ENCODE peak calls at places on chromosomes 16 and 17, in four cellular contexts. M is CD8-positive, alpha-beta T cell; B is H1; G is mesothelial cell of epicardium. H is an unnamed sample.

GRCh38 chr16:19438739-19439138 is 21.1 kb downstream of the TMC5 start:
- DNase-seq in B (no peak), G (no peak), M (no peak), H (no peak)

GRCh38 chr16:89782489-89782888 is 34.0 kb downstream of the FANCA start:
- DNase-seq in B (no peak), M (no peak), G (no peak), H (no peak)

GRCh38 chr17:343211-343610 is 9.4 kb downstream of the RPH3AL start:
- DNase-seq in B (no peak), M (no peak), G (no peak), H (no peak)

GRCh38 chr16:56606688-56607618 is 1.4 kb upstream of the MT2A start:
- DNase-seq in M (peak), G (no peak), B (no peak), H (no peak)

GRCh38 chr16:12576878-12577277 is 226.8 kb downstream of the CPPED1 start:
- DNase-seq in G (no peak), M (no peak), B (no peak), H (no peak)

GRCh38 chr17:47917581-47917980 is 21.5 kb downstream of the SP2 start:
- DNase-seq in M (no peak), G (no peak), B (no peak), H (no peak)

GRCh38 chr17:34167359-34167758 is 87.7 kb upstream of the CCL2 start:
- DNase-seq in B (no peak), M (no peak), G (no peak), H (no peak)

GRCh38 chr17:38451030-38451839 is 23.0 kb downstream of the ARHGAP23 start:
- DNase-seq in G (peak), B (peak), M (no peak), H (no peak)

GRCh38 chr16:22262460-22262859 is 34.7 kb upstream of the POLR3E start:
- DNase-seq in G (no peak), B (no peak), M (no peak), H (no peak)

GRCh38 chr17:32921013-32921412 is 6.9 kb upstream of the TMEM98 start:
- DNase-seq in B (no peak), G (no peak), M (no peak), H (no peak)

GRCh38 chr17:43169561-43170139 is 1.4 kb upstream of the NBR1 start:
- DNase-seq in B (no peak), G (peak), M (no peak), H (peak)

GRCh38 chr17:43175213-43176118 is 4.5 kb downstream of the NBR1 start:
- DNase-seq in G (no peak), M (no peak), B (no peak), H (no peak)

GRCh38 chr17:43170140-43170765 is 761 bp upstream of the NBR1 start:
- DNase-seq in G (peak), M (peak), B (peak), H (peak)

GRCh38 chr17:43171761-43172487 is 910 bp downstream of the NBR1 start:
- DNase-seq in B (no peak), G (no peak), M (no peak), H (no peak)

GRCh38 chr17:43170766-43171681 is at the start of gene NBR1:
- DNase-seq in M (peak), G (peak), B (peak), H (peak)
- TF ChIP-seq CTCF in M (no peak), G (no peak), B (peak), H (peak)

DNA sequence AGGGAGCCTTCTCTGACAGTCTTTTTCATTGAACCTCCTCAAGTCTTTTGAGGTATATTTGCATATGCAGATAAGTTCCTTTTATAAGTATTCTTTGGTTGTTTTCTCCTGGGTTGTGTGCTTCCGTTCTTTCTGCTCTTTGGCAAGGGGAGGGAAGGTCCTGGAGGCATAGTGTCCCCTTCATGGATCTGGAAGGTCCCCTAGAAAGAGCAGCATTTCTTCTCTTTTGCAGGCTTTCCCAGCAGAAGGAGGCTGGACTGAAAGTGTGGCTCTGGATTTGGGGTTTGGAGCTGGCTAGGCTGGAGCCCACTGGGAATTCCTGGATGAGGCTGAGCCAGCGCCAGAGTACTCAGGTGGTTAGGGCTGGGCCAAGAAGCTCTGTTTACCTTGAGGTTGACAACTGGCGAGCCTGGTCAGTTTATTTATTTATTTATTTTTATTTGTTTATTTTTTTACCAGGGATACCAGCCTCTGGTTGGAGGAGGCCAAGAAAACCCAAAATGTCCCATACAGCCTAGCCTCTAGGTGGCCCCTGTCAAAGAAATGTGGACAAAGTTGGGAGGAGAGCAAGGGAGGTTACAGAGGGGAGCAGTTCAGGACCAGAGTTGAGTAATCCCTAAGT is 5.4 kb upstream of the TOP2A start:
- DNase-seq in B (no peak), G (no peak), M (no peak), H (no peak)
- TF ChIP-seq CTCF in B (peak), G (no peak), M (no peak), H (no peak)

DNA sequence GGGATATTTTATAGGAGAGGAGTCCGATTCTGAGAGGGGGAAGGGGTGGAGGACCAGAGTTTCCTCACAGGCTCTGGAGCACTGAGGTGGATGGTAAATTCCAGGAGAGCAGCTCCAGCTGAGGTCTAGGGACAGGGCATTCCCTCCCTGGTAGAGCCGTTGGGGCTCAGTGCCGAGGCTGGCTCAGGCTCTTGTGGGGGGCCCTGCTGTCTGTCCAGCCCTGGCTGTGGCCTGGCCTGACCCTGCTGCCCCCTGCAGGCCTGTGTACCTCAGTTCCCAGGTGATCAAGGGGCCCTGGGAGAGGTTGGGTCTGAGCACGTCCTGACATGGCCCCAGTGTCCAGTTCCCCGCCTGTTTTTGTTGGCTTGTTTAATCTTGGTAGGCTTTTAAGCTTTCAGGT is 16.8 kb downstream of the ZNF750 start:
- DNase-seq in G (no peak), B (no peak), M (no peak), H (no peak)
- TF ChIP-seq CTCF in G (no peak), B (peak), M (no peak), H (peak)

GRCh38 chr16:63789603-63790002 is 1332.3 kb downstream of the CDH11 start:
- DNase-seq in B (no peak), G (no peak), M (no peak), H (no peak)
- TF ChIP-seq CTCF in B (no peak), G (no peak), M (no peak), H (no peak)

GRCh38 chr16:68077866-68078725 is 7.1 kb upstream of the NFATC3 start:
- DNase-seq in B (no peak), G (no peak), M (no peak), H (no peak)
- TF ChIP-seq CTCF in B (no peak), G (no peak), M (no peak), H (no peak)

H was measured in GM10248.